ENCODE peak calls at places on chromosomes 16 and 17, in four cellular contexts. L is GM12878, T is H1, N is K562. D is an unnamed sample.

GRCh38 chr17:76735006-76735405 is 2.1 kb downstream of the SRSF2 start:
- DNase-seq in L (no peak), T (no peak), N (no peak), D (no peak)

GRCh38 chr17:14301279-14301760 is 439 bp downstream of the HS3ST3B1 start:
- DNase-seq in L (no peak), T (no peak), N (peak; percentile 26), D (no peak)

GRCh38 chr17:3529817-3530741 is 27.5 kb downstream of the TRPV3 start:
- DNase-seq in T (no peak), L (no peak), N (no peak), D (no peak)

GRCh38 chr17:1232786-1233185 is 37.5 kb upstream of the BHLHA9 start:
- DNase-seq in N (no peak), T (no peak), L (no peak), D (no peak)

GRCh38 chr17:8586766-8587165 is 43.8 kb downstream of the MYH10 start:
- DNase-seq in N (no peak), L (no peak), T (no peak), D (no peak)

GRCh38 chr16:29876578-29877249 is 13.7 kb upstream of the CDIPT start:
- DNase-seq in T (no peak), L (no peak), N (peak; percentile 72), D (no peak)

GRCh38 chr16:46658925-46659324 is 30.1 kb downstream of the VPS35 start:
- DNase-seq in T (no peak), N (no peak), L (peak; percentile 76), D (no peak)

GRCh38 chr16:1295465-1295864 is 14.0 kb upstream of the UBE2I start:
- DNase-seq in T (no peak), N (no peak), L (no peak), D (no peak)

GRCh38 chr17:47968836-47969235 is 2.1 kb upstream of the CDK5RAP3 start:
- DNase-seq in N (no peak), T (no peak), L (no peak), D (no peak)

GRCh38 chr16:27332105-27332504 is 18.3 kb downstream of the IL4R start:
- DNase-seq in T (no peak), N (no peak), L (no peak), D (no peak)

GRCh38 chr17:73338566-73339247 is 26.9 kb upstream of the CDC42EP4 start:
- DNase-seq in T (no peak), N (no peak), L (no peak), D (no peak)

GRCh38 chr17:80612997-80613731 is 68.5 kb downstream of the RPTOR start:
- DNase-seq in L (no peak), N (no peak), T (no peak), D (no peak)

GRCh38 chr16:87956771-87957279 is 5.6 kb downstream of the BANP start:
- DNase-seq in L (no peak), T (no peak), N (peak; percentile 35), D (no peak)
- TF ChIP-seq SP1 in L (no peak), T (no peak), N (peak; percentile 12), D (no peak)

DNA sequence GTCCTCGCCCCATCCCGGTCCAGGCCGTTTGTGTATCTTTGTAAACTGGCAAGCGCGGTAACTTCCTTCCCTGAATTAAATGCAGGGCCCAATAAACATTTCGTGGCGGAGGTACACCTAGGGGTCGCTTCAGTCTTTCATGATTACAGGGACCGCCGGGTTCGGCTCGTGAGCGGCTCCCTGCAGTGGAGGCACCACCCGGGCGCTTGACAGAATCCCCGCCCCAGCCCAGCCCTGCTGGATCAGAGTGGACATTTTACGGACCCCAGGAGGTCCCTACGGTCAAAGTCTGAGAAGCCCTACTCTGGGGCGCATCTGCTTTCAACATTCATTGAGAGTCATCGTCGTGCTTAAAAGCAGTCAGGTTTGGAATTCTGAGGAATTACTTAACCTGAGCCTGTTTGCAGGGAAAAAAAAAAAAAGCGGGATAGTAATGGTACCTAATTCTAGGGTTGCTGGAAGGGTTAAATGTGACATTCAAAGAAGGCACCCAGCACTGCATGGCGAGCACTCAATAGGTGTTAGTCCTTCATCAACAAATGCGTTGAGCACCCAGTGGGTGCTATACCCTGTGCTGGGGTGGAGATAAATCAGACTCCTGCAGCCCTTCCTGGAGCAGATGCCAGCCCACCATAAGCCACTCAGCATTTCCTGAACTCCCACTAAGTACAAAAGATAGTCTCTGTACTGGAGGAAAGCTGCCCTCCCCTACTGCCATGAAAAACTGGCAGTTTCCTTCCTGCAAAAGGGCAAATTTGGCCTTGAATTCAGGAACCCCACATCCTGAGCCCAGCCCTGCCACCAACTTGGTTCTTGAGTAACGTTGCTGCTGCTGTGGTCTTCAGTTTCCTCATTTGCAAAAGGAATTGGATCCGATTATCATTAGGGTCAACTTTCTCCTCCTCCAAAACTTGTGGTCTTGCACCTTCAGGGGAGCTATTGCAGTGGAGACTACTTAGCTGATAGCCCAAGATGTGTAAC is 658 bp upstream of the DUSP3 start:
- DNase-seq in T (no peak), L (no peak), N (no peak), D (peak; percentile 34)
- TF ChIP-seq EGR1 in T (no peak), L (no peak), N (no peak), D (no peak)

GRCh38 chr16:9270941-9271340 is 179.5 kb downstream of the HAPSTR1 start:
- DNase-seq in N (no peak), L (no peak), T (no peak), D (no peak)

GRCh38 chr16:9280067-9280466 is 188.6 kb downstream of the HAPSTR1 start:
- DNase-seq in L (no peak), T (no peak), N (no peak), D (no peak)

GRCh38 chr16:9279661-9280060 is 188.2 kb downstream of the HAPSTR1 start:
- DNase-seq in L (no peak), N (no peak), T (no peak), D (no peak)

GRCh38 chr16:9275816-9276354 is 184.4 kb downstream of the HAPSTR1 start:
- DNase-seq in N (no peak), L (no peak), T (no peak), D (no peak)

GRCh38 chr16:9275386-9275785 is 183.9 kb downstream of the HAPSTR1 start:
- DNase-seq in L (no peak), N (no peak), T (no peak), D (no peak)
- TF ChIP-seq RAD21 in L (no peak), N (no peak), T (no peak), D (no peak)

DNA sequence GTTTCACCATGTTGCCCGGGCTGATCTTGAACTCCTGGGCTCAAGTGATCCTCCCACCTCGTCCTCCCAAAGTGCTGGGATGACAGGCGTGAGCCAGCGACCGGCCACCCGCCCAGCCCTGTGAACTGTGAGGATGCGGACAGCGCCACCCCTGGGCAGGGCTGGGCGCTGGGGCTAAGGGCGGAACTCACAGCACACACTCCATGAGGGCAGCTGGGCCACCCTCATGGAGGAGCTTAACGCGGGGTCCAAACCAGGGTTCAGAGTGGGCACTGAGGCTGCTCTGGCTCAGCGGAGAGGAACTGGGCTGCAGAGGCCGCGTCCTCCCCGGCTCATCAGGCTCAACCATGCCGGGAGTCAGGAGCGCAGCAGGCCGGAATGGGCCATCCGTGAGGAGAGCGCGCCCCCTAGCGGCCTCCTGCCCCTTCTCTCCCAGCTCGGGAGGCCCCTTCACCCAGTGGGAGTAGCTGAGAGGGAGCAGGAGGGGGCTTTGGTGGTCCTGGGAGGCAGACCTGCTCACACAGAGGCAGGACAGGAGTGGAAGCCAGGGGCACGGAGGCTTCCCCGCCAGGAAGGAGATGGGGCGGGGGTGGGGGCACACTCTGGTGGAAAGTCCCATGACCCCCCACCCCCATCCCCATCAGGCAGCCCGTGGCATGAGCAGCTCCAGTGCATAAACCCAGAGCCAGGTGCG is 13.8 kb downstream of the CORO7 start:
- DNase-seq in N (peak; percentile 85), L (no peak), T (no peak), D (peak; percentile 35)
- TF ChIP-seq SP1 in N (no peak), L (no peak), T (no peak), D (no peak)